ENCODE peak calls at places on chromosome 16, in nine cellular contexts. N is ELF-1, X is NCI-H1417, B is iris pigment epithelial cell, M is iPS-NIHi11, L is LoVo, T is NCI-H446 treated with DMSO at 0.1 percent for 48 hours, O is T-helper 2 cell, S is progenitor cell of endocrine pancreas. C is an unnamed sample.

GRCh38 chr16:58499615-58500328 is at the start of gene NDRG4:
- DNase-seq in N (peak), X (peak), B (peak), M (peak), L (no peak), T (no peak), O (peak), S (no peak), C (no peak)

GRCh38 chr16:30096105-30096861 is at the start of gene YPEL3:
- DNase-seq in N (peak), X (peak), B (peak), M (peak), L (peak), T (peak), O (peak), S (peak), C (no peak)

GRCh38 chr16:3038256-3038655 is 1.5 kb upstream of the BICDL2 start:
- DNase-seq in N (peak), X (peak), B (no peak), M (peak), L (no peak), T (no peak), O (no peak), S (no peak), C (no peak)

GRCh38 chr16:67645397-67646121 is 615 bp downstream of the CARMIL2 start:
- DNase-seq in N (no peak), X (peak), B (no peak), M (no peak), L (no peak), T (no peak), O (no peak), S (no peak), C (no peak)

GRCh38 chr16:23296994-23297393 is 5.1 kb upstream of the SCNN1B start:
- DNase-seq in N (peak), X (peak), B (no peak), M (peak), L (no peak), T (no peak), O (no peak), S (no peak), C (no peak)

GRCh38 chr16:27421961-27422740 is 20.2 kb downstream of the IL21R start:
- DNase-seq in N (no peak), X (no peak), B (no peak), M (no peak), L (no peak), T (no peak), O (no peak), S (no peak), C (no peak)

GRCh38 chr16:50354082-50354481 is 14.7 kb downstream of the BRD7 start:
- DNase-seq in N (no peak), X (no peak), B (no peak), M (no peak), L (no peak), T (no peak), O (no peak), S (no peak), C (no peak)

GRCh38 chr16:88387941-88388627 is 5.3 kb downstream of the ZNF469 start:
- DNase-seq in N (peak), X (no peak), B (peak), M (peak), L (peak), T (no peak), O (no peak), S (no peak), C (no peak)

GRCh38 chr16:2026461-2027023 is at the start of gene NHERF2:
- DNase-seq in N (no peak), X (peak), B (no peak), M (peak), L (no peak), T (no peak), O (no peak), S (no peak), C (no peak)

GRCh38 chr16:1130382-1130781 is 22.5 kb upstream of the CACNA1H start:
- DNase-seq in N (no peak), X (no peak), B (no peak), M (no peak), L (no peak), T (no peak), O (no peak), S (no peak), C (no peak)

GRCh38 chr16:56610017-56610608 is 1.7 kb downstream of the MT2A start:
- DNase-seq in N (peak), X (peak), B (peak), M (no peak), L (no peak), T (no peak), O (peak), S (no peak), C (no peak)

GRCh38 chr16:8882725-8883377 is 700 bp downstream of the LITAFD start:
- DNase-seq in N (no peak), X (no peak), B (no peak), M (no peak), L (no peak), T (no peak), O (no peak), S (no peak), C (no peak)

GRCh38 chr16:2386990-2387389 is 42.3 kb upstream of the CCNF start:
- DNase-seq in N (peak), X (no peak), B (no peak), M (peak), L (no peak), T (no peak), O (no peak), S (no peak), C (no peak)

GRCh38 chr16:56797861-56798260 is 67.1 kb upstream of the SLC12A3 start:
- DNase-seq in N (no peak), X (no peak), B (no peak), M (no peak), L (no peak), T (no peak), O (no peak), S (no peak), C (no peak)

GRCh38 chr16:48432136-48432535 is 46.9 kb upstream of the SIAH1 start:
- DNase-seq in N (no peak), X (no peak), B (no peak), M (no peak), L (no peak), T (no peak), O (no peak), S (no peak), C (peak)

GRCh38 chr16:785563-786535 is 2.3 kb downstream of the RPUSD1 start:
- DNase-seq in N (peak), X (peak), B (peak), M (peak), L (peak), T (no peak), O (peak), S (peak), C (no peak)

GRCh38 chr16:4454618-4455017 is 19.8 kb downstream of the NMRAL1 start:
- DNase-seq in N (no peak), X (no peak), B (no peak), M (peak), L (no peak), T (no peak), O (no peak), S (no peak), C (no peak)

GRCh38 chr16:75116081-75116910 is at the start of gene LDHD:
- DNase-seq in N (peak), X (peak), B (peak), M (peak), L (peak), T (no peak), O (no peak), S (no peak), C (no peak)

GRCh38 chr16:85453179-85453678 is 159.9 kb upstream of the GSE1 start:
- DNase-seq in N (no peak), X (no peak), B (no peak), M (no peak), L (no peak), T (no peak), O (no peak), S (no peak), C (no peak)

C was measured in KG1.